ENCODE peak calls at places on chromosome 21, in ten cellular contexts. T is heart right ventricle; A is SJCRH30; D is CD4-positive, alpha-beta memory T cell; M is ovary; F is fibroblast of lung; R is Panc1; C is tibial artery; E is uterus; X is small intestine. P is an unnamed sample.
A peak's percentile ranks its signal among the peaks of the same experiment; 100 is the strongest.

GRCh38 chr21:41425954-41426655 is at the start of gene MX1:
- DNase-seq in T (peak; percentile 81), A (no peak), D (peak; percentile 86), M (peak; percentile 76), F (peak; percentile 36), R (no peak), C (peak; percentile 68), E (peak; percentile 67), X (peak; percentile 93), P (peak; percentile 87)

GRCh38 chr21:15112858-15113257 is 48.1 kb upstream of the NRIP1 start:
- DNase-seq in T (no peak), A (no peak), D (no peak), M (no peak), F (no peak), R (no peak), C (no peak), E (no peak), X (no peak), P (no peak)

GRCh38 chr21:32569261-32570230 is 15.8 kb downstream of the TCP10L start:
- DNase-seq in T (peak; percentile 82), A (peak; percentile 85), D (peak; percentile 82), M (peak; percentile 79), F (peak; percentile 80), R (peak; percentile 57), C (peak; percentile 81), E (peak; percentile 84), X (peak; percentile 79), P (peak; percentile 83)

GRCh38 chr21:32094792-32095191 is 184.1 kb downstream of the MIS18A start:
- DNase-seq in T (no peak), A (peak; percentile 74), D (no peak), M (no peak), F (peak; percentile 16), R (no peak), C (no peak), E (no peak), X (peak; percentile 51), P (no peak)

GRCh38 chr21:44606495-44606894 is 5.4 kb upstream of the KRTAP10-8 start:
- DNase-seq in T (no peak), A (no peak), D (no peak), M (no peak), F (no peak), R (no peak), C (no peak), E (no peak), X (no peak), P (no peak)

GRCh38 chr21:40130476-40130875 is 263.2 kb downstream of the PCP4 start:
- DNase-seq in T (no peak), A (no peak), D (no peak), M (no peak), F (no peak), R (no peak), C (no peak), E (no peak), X (no peak), P (no peak)

GRCh38 chr21:32427958-32428623 is 15.6 kb downstream of the EVA1C start:
- DNase-seq in T (no peak), A (no peak), D (no peak), M (no peak), F (no peak), R (no peak), C (no peak), E (no peak), X (no peak), P (no peak)

GRCh38 chr21:39529026-39529425 is 77.3 kb downstream of the SH3BGR start:
- DNase-seq in T (no peak), A (peak; percentile 40), D (no peak), M (no peak), F (no peak), R (no peak), C (no peak), E (no peak), X (no peak), P (no peak)

GRCh38 chr21:20999567-21000169 is 1.5 kb downstream of the NCAM2 start:
- DNase-seq in T (peak; percentile 34), A (peak; percentile 50), D (peak; percentile 36), M (no peak), F (peak; percentile 27), R (no peak), C (no peak), E (no peak), X (peak; percentile 17), P (peak; percentile 44)

GRCh38 chr21:24007592-24007991 is 1599.7 kb downstream of the MRPL39 start:
- DNase-seq in T (no peak), A (no peak), D (no peak), M (no peak), F (no peak), R (no peak), C (no peak), E (no peak), X (no peak), P (no peak)

GRCh38 chr21:37043818-37044217 is 29.1 kb downstream of the PIGP start:
- DNase-seq in T (no peak), A (no peak), D (no peak), M (no peak), F (no peak), R (no peak), C (no peak), E (no peak), X (no peak), P (no peak)

GRCh38 chr21:37047079-37047478 is 25.8 kb downstream of the PIGP start:
- DNase-seq in T (no peak), A (no peak), D (no peak), M (no peak), F (no peak), R (no peak), C (no peak), E (no peak), X (peak; percentile 71), P (peak; percentile 89)

GRCh38 chr21:37045556-37045955 is 27.3 kb downstream of the PIGP start:
- DNase-seq in T (no peak), A (no peak), D (no peak), M (no peak), F (no peak), R (no peak), C (no peak), E (no peak), X (no peak), P (no peak)

GRCh38 chr21:37045139-37045538 is 27.7 kb downstream of the PIGP start:
- DNase-seq in T (no peak), A (no peak), D (no peak), M (no peak), F (no peak), R (no peak), C (no peak), E (no peak), X (no peak), P (no peak)

GRCh38 chr21:37044643-37045042 is 28.2 kb downstream of the PIGP start:
- DNase-seq in T (no peak), A (no peak), D (no peak), M (no peak), F (no peak), R (no peak), C (no peak), E (no peak), X (no peak), P (no peak)
- H3K4me3 ChIP-seq in T (no peak overlapping the region), A (no peak overlapping the region), D (no peak overlapping the region), M (no peak overlapping the region), F (no peak overlapping the region), R (no peak overlapping the region), C (no peak overlapping the region), E (no peak overlapping the region), X (no peak overlapping the region), P (no peak overlapping the region)

GRCh38 chr21:22260274-22260673 is 1262.1 kb downstream of the NCAM2 start:
- DNase-seq in T (no peak), A (no peak), D (no peak), M (no peak), F (no peak), R (no peak), C (no peak), E (no peak), X (no peak), P (no peak)

GRCh38 chr21:22263890-22264289 is 1265.7 kb downstream of the NCAM2 start:
- DNase-seq in T (no peak), A (no peak), D (no peak), M (no peak), F (no peak), R (no peak), C (no peak), E (no peak), X (no peak), P (no peak)

DNA sequence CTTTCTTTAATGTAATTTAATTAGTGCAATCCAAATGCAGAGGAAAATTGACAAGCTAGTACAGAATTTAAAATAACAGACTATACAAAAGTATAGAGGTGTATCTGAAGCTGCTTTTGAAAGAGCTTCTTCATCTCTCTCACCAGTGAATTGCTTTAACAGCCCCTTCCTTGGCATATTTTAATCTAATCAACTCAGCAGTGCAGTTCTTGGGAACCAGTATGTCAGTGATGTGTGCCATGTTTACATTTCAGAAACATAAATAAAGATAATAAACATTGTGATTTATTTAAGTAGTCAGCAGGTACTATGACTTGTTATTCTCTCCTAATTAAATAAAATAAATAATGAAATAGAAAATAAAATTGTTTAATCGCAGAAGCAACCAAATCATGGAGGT is 1260.6 kb downstream of the NCAM2 start:
- DNase-seq in T (no peak), A (no peak), D (no peak), M (no peak), F (no peak), R (no peak), C (no peak), E (no peak), X (no peak), P (no peak)
- H3K27me3 ChIP-seq in T (no peaks in the 10 kb centered on the region), A (no peaks in the 10 kb centered on the region), D (no peaks in the 10 kb centered on the region), M (no peaks in the 10 kb centered on the region), F (no peaks in the 10 kb centered on the region), R (no peaks in the 10 kb centered on the region), C (no peaks in the 10 kb centered on the region), E (no peaks in the 10 kb centered on the region), X (no peaks in the 10 kb centered on the region), P (no peaks in the 10 kb centered on the region)

DNA sequence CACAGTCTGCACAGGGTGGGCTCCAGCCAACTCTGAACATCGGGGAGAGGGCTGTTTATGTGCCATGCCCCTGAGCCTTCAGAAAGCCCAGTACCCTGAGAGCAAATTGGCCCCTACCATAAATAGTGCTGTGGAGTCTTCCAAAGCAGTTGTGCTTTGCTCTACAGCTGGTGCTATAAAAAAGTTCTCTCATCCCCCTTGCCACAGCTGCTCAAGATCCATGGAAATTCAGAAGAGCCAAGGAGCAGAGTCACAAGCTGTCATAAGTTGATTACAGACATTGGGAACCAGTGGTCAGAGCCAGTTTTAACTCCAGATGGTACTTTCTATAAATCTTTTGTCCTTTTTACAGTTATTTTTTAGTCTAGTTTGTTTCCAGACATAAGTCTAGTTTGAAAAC is 85.7 kb upstream of the CLDN14 start:
- DNase-seq in T (no peak), A (no peak), D (no peak), M (no peak), F (no peak), R (no peak), C (no peak), E (no peak), X (no peak), P (no peak)
- H3K27ac ChIP-seq in T (no peak overlapping the region), A (no peak overlapping the region), D (no peak overlapping the region), M (no peak overlapping the region), F (no peak overlapping the region), R (no peak overlapping the region), C (no peak overlapping the region), E (no peak overlapping the region), X (no peak overlapping the region), P (no peak overlapping the region)

DNA sequence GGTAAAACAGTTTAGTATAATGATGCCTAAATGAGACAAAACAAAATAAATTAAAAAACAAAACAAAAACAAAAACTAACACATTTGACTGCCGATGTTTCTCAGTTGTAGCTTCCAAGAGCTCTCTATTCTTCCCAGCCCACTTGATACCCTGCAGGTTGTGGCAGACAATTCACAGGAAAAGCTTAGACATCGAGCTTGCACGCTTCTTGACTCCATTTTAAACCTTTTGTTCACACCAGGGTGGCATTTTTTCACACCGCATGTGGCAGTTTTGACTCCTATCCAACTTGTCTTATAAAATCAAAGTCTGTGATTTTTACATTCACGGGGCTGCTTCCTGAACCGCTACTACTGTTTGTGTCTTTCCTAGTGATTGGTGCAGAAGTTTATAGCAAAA is 575.9 kb downstream of the USP25 start:
- DNase-seq in T (no peak), A (peak; percentile 66), D (no peak), M (peak; percentile 34), F (peak; percentile 77), R (no peak), C (no peak), E (peak; percentile 49), X (no peak), P (no peak)
- H3K4me3 ChIP-seq in T (peak overlapping the region; percentile 36), A (peak overlapping the region; percentile 24), D (no peak overlapping the region), M (peak overlapping the region; percentile 25), F (no peak overlapping the region), R (no peak overlapping the region), C (peak overlapping the region; percentile 5), E (peak overlapping the region; percentile 41), X (no peak overlapping the region), P (no peak overlapping the region)